ENCODE peak calls at places on chromosome 21, in eight cellular contexts. E, A, Q, H, J, F, U and V are unnamed samples. For H3K4me1, the result is how much of the 10 kb centered on the place peaks cover.

GRCh38 chr21:32807717-32808380 is 36.3 kb upstream of the PAXBP1 start:
- DNase-seq in A (peak), U (no peak), J (no peak), E (no peak), F (no peak), H (no peak), Q (no peak), V (no peak)

GRCh38 chr21:39575778-39576177 is 37.0 kb upstream of the B3GALT5 start:
- DNase-seq in F (no peak), U (no peak), A (no peak), Q (no peak), J (no peak), E (no peak), H (no peak), V (no peak)

GRCh38 chr21:16468191-16468590 is 738.4 kb downstream of the USP25 start:
- DNase-seq in Q (no peak), E (no peak), H (no peak), U (no peak), J (no peak), A (no peak), F (no peak), V (no peak)

GRCh38 chr21:31707499-31707898 is 24.4 kb downstream of the SCAF4 start:
- DNase-seq in U (no peak), Q (no peak), E (no peak), J (no peak), F (no peak), H (no peak), A (no peak), V (no peak)

GRCh38 chr21:15164678-15165303 is 100.0 kb upstream of the NRIP1 start:
- DNase-seq in J (no peak), H (no peak), E (peak), F (no peak), A (peak), U (no peak), Q (no peak), V (no peak)

GRCh38 chr21:44618909-44619308 is 7.0 kb downstream of the KRTAP10-8 start:
- DNase-seq in A (no peak), H (no peak), F (no peak), U (peak), E (peak), J (no peak), Q (no peak), V (peak)

GRCh38 chr21:21028275-21028814 is 30.1 kb downstream of the NCAM2 start:
- DNase-seq in Q (no peak), U (no peak), F (no peak), E (no peak), H (no peak), A (peak), J (no peak), V (no peak)

GRCh38 chr21:32844653-32845443 is 73.3 kb upstream of the PAXBP1 start:
- DNase-seq in U (no peak), J (no peak), A (peak), E (no peak), H (no peak), Q (no peak), F (no peak), V (no peak)

GRCh38 chr21:28771790-28772501 is 220.7 kb downstream of the LTN1 start:
- DNase-seq in F (no peak), Q (no peak), E (no peak), A (peak), U (no peak), J (no peak), H (no peak), V (no peak)

GRCh38 chr21:15212214-15212613 is 147.4 kb upstream of the NRIP1 start:
- DNase-seq in J (no peak), E (no peak), Q (no peak), U (no peak), F (no peak), A (no peak), H (no peak), V (no peak)

GRCh38 chr21:44736291-44737004 is 25.1 kb upstream of the TSPEAR start:
- DNase-seq in H (no peak), Q (no peak), E (peak), F (no peak), J (no peak), U (no peak), A (no peak), V (no peak)

GRCh38 chr21:31201144-31201543 is 142.9 kb downstream of the TIAM1 start:
- DNase-seq in Q (no peak), H (no peak), E (no peak), A (peak), F (no peak), U (no peak), J (no peak), V (no peak)

GRCh38 chr21:25342811-25343210 is 264.5 kb downstream of the MRPL39 start:
- DNase-seq in F (no peak), U (no peak), A (peak), E (no peak), Q (no peak), H (no peak), J (no peak), V (no peak)

GRCh38 chr21:23936224-23936623 is 1671.1 kb downstream of the MRPL39 start:
- DNase-seq in A (peak), H (no peak), Q (no peak), F (no peak), E (no peak), J (no peak), U (no peak), V (no peak)

GRCh38 chr21:30194701-30195299 is 21.1 kb downstream of the CLDN8 start:
- DNase-seq in J (no peak), Q (no peak), U (no peak), E (no peak), F (no peak), A (peak), H (no peak), V (no peak)

GRCh38 chr21:21002137-21002536 is 3.9 kb downstream of the NCAM2 start:
- DNase-seq in H (no peak), J (no peak), Q (no peak), F (no peak), U (no peak), E (no peak), A (no peak), V (no peak)

GRCh38 chr21:29873908-29874307 is 65.9 kb downstream of the GRIK1 start:
- DNase-seq in A (no peak), E (no peak), H (no peak), U (no peak), F (no peak), Q (no peak), J (no peak), V (no peak)

GRCh38 chr21:26966360-26966977 is 419 bp downstream of the ADAMTS5 start:
- DNase-seq in U (no peak), E (no peak), J (peak), H (no peak), A (peak), Q (no peak), F (peak), V (no peak)

GRCh38 chr21:44370027-44370735 is 16.8 kb downstream of the TRPM2 start:
- DNase-seq in Q (peak), J (peak), E (peak), U (no peak), H (no peak), F (peak), A (peak), V (no peak)

GRCh38 chr21:32727478-32727727 is 410 bp downstream of the SYNJ1 start:
- DNase-seq in H (peak), Q (no peak), U (peak), E (no peak), J (peak), F (no peak), A (no peak), V (no peak)

GRCh38 chr21:29091032-29091431 is 17.6 kb upstream of the CCT8 start:
- DNase-seq in A (peak), U (no peak), H (no peak), J (no peak), F (no peak), Q (no peak), E (no peak), V (no peak)

GRCh38 chr21:36211660-36212512 is 55.3 kb downstream of the DOP1B start:
- DNase-seq in Q (no peak), F (no peak), J (no peak), E (no peak), A (peak), U (no peak), H (no peak), V (no peak)

GRCh38 chr21:17513214-17514123 is 626 bp downstream of the CXADR start:
- DNase-seq in A (peak), F (peak), U (no peak), J (no peak), H (no peak), E (peak), Q (peak), V (peak)

GRCh38 chr21:15682977-15683376 is 46.8 kb upstream of the USP25 start:
- DNase-seq in F (no peak), H (no peak), U (no peak), Q (no peak), A (peak), E (no peak), J (no peak), V (no peak)

GRCh38 chr21:29077651-29078090 is 4.2 kb upstream of the CCT8 start:
- DNase-seq in U (no peak), Q (peak), F (peak), J (no peak), A (peak), E (no peak), H (no peak), V (no peak)

GRCh38 chr21:36554411-36555157 is 74.7 kb upstream of the CLDN14 start:
- DNase-seq in J (no peak), E (no peak), Q (no peak), F (no peak), A (no peak), H (no peak), U (no peak), V (no peak)

GRCh38 chr21:29114765-29115164 is 15.7 kb upstream of the MAP3K7CL start:
- DNase-seq in U (no peak), Q (no peak), A (no peak), H (no peak), J (no peak), F (no peak), E (no peak), V (no peak)

GRCh38 chr21:25080161-25080560 is 527.1 kb downstream of the MRPL39 start:
- DNase-seq in H (no peak), E (no peak), A (no peak), J (no peak), Q (no peak), F (no peak), U (no peak), V (no peak)

GRCh38 chr21:26637346-26637745 is 64.3 kb upstream of the CYYR1 start:
- DNase-seq in U (no peak), H (no peak), E (no peak), Q (no peak), F (no peak), J (no peak), A (no peak), V (no peak)

GRCh38 chr21:29190920-29191319 is 60.5 kb downstream of the MAP3K7CL start:
- DNase-seq in A (peak), E (no peak), U (no peak), H (no peak), F (no peak), J (no peak), Q (no peak), V (no peak)

GRCh38 chr21:36282568-36283230 is 37.3 kb upstream of the MORC3 start:
- DNase-seq in H (no peak), F (no peak), J (no peak), U (no peak), A (no peak), E (no peak), Q (no peak), V (no peak)

GRCh38 chr21:43921602-43921978 is 56.6 kb downstream of the AGPAT3 start:
- DNase-seq in J (peak), H (peak), U (no peak), A (no peak), F (no peak), E (no peak), Q (no peak), V (peak)

GRCh38 chr21:15400905-15401304 is 328.9 kb upstream of the USP25 start:
- DNase-seq in A (peak), U (no peak), Q (no peak), F (no peak), E (no peak), H (no peak), J (no peak), V (no peak)

GRCh38 chr21:30408782-30409494 is 13.1 kb downstream of the KRTAP13-1 start:
- DNase-seq in H (peak), A (peak), F (peak), E (peak), U (no peak), Q (no peak), J (no peak), V (no peak)

GRCh38 chr21:15330872-15331271 is 266.1 kb upstream of the NRIP1 start:
- DNase-seq in E (no peak), Q (no peak), F (no peak), J (no peak), U (no peak), A (no peak), H (no peak), V (no peak)

GRCh38 chr21:18499761-18500376 is 96.3 kb upstream of the TMPRSS15 start:
- DNase-seq in Q (no peak), H (no peak), E (peak), J (no peak), A (peak), U (no peak), F (peak), V (peak)

GRCh38 chr21:23127973-23128372 is 2129.8 kb downstream of the NCAM2 start:
- DNase-seq in A (no peak), E (no peak), Q (no peak), J (no peak), F (no peak), U (no peak), H (no peak), V (no peak)

GRCh38 chr21:42003051-42003461 is 7.1 kb downstream of the ZBTB21 start:
- DNase-seq in Q (no peak), E (no peak), J (no peak), H (no peak), F (no peak), U (no peak), A (no peak), V (no peak)
- H3K27ac ChIP-seq in Q (no peak), E (no peak), J (peak), H (no peak), F (no peak), U (no peak), A (no peak), V (no peak)

DNA sequence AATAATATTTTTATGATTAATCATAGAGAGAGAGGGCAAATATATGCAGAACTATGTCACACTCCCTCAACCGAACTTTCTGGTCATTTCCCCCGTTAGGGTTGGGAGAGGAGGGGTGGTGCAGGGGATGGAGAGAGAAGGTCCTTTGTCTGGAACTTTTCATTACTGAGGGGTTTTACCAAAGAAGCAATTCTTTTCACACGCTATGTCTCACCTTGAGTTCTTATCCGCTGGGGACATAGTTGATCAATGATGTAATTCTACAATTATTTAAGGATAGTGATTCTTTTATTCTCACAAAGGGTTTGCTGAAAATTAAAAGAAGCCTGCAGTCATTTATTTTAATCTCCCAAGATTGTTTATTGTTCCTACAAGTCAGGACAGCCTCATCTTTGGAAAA is 98.3 kb upstream of the RUNX1 start:
- DNase-seq in A (no peak), E (no peak), U (no peak), H (no peak), J (no peak), F (no peak), Q (no peak), V (no peak)
- H3K4me1 ChIP-seq in A (under half), E (under half), U (under half), H (under half), J (under half), F (under half), Q (under half), V (under half)

GRCh38 chr21:45763506-45763905 is 120.0 kb downstream of the PCBP3 start:
- DNase-seq in A (no peak), H (no peak), Q (no peak), J (no peak), F (no peak), U (no peak), E (no peak), V (no peak)

GRCh38 chr21:45764792-45765191 is 121.3 kb downstream of the PCBP3 start:
- DNase-seq in J (no peak), H (no peak), A (no peak), Q (no peak), E (no peak), U (no peak), F (no peak), V (no peak)

GRCh38 chr21:45763074-45763473 is 119.5 kb downstream of the PCBP3 start:
- DNase-seq in U (no peak), Q (no peak), J (no peak), H (no peak), F (no peak), A (no peak), E (no peak), V (no peak)

GRCh38 chr21:45765375-45765774 is 121.8 kb downstream of the PCBP3 start:
- DNase-seq in J (no peak), A (no peak), U (no peak), F (no peak), H (no peak), Q (no peak), E (no peak), V (no peak)

GRCh38 chr21:45761703-45762102 is 118.2 kb downstream of the PCBP3 start:
- DNase-seq in Q (no peak), E (no peak), H (no peak), J (no peak), A (no peak), U (no peak), F (no peak), V (no peak)
- H3K27ac ChIP-seq in Q (no peak), E (no peak), H (no peak), J (no peak), A (no peak), U (no peak), F (no peak), V (no peak)

GRCh38 chr21:41581592-41582228 is 73.8 kb upstream of the TMPRSS2 start:
- DNase-seq in A (no peak), H (no peak), J (no peak), U (no peak), Q (no peak), E (peak), F (no peak), V (no peak)

GRCh38 chr21:41578708-41579107 is 70.8 kb upstream of the TMPRSS2 start:
- DNase-seq in F (no peak), H (no peak), A (no peak), E (peak), Q (no peak), J (no peak), U (no peak), V (no peak)

GRCh38 chr21:41578083-41578482 is 70.1 kb upstream of the TMPRSS2 start:
- DNase-seq in E (no peak), A (no peak), Q (no peak), F (no peak), U (no peak), H (no peak), J (no peak), V (no peak)

GRCh38 chr21:41580758-41581554 is 73.0 kb upstream of the TMPRSS2 start:
- DNase-seq in Q (no peak), F (no peak), E (peak), J (no peak), H (no peak), A (no peak), U (no peak), V (no peak)

DNA sequence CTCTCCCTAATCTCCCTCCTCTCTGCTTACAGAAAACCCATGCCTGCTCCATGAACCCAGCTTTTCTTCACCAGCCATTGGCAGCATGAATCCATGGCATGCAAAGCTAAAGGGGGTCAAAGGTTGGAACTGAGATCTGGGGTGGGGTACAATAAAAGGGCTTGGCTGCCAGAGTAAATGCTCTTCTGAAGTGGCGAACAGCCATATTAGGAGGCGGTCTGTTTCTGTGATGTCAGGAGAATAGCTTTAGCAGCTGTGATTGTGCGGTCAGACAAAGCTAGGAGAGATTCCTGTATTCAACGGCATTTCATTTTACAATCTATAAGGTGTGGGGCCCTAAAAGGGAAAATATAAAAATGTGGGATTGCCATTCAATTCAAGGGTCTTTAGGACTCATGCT is 71.7 kb upstream of the TMPRSS2 start:
- DNase-seq in Q (no peak), H (no peak), J (no peak), U (no peak), A (no peak), F (no peak), E (peak), V (no peak)
- H3K4me1 ChIP-seq in Q (under half), H (under half), J (under half), U (under half), A (under half), F (under half), E (under half), V (under half)

DNA sequence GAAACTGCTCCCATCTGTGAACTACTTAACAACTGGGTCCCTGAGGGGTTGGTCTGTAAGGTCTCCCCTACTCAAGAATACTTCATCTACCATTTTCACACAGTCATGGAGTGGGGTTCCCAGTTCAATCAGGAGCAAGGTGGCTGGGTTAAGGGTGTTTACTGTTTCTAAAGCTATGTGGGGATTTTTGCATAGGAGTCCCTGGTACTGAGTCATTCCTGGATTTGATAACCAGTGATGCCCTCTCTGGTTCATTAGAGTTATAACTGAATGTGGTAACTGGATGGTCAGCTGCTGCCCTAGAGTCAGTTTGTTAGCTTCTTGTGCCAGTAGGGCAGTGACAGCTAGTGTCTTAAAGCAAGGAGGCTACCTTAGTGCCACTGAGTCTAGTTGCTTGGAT is 29.4 kb upstream of the KCNJ15 start:
- DNase-seq in A (no peak), Q (no peak), E (no peak), U (no peak), H (no peak), J (no peak), F (no peak), V (no peak)
- H3K27ac ChIP-seq in A (no peak), Q (no peak), E (no peak), U (no peak), H (no peak), J (no peak), F (peak), V (no peak)

GRCh38 chr21:42459583-42460215 is 36.3 kb downstream of the RSPH1 start:
- DNase-seq in E (peak), U (no peak), A (no peak), F (no peak), J (no peak), H (no peak), Q (no peak), V (no peak)
- H3K4me1 ChIP-seq in E (under half), U (under half), A (under half), F (under half), J (under half), H (under half), Q (under half), V (half or more)

DNA sequence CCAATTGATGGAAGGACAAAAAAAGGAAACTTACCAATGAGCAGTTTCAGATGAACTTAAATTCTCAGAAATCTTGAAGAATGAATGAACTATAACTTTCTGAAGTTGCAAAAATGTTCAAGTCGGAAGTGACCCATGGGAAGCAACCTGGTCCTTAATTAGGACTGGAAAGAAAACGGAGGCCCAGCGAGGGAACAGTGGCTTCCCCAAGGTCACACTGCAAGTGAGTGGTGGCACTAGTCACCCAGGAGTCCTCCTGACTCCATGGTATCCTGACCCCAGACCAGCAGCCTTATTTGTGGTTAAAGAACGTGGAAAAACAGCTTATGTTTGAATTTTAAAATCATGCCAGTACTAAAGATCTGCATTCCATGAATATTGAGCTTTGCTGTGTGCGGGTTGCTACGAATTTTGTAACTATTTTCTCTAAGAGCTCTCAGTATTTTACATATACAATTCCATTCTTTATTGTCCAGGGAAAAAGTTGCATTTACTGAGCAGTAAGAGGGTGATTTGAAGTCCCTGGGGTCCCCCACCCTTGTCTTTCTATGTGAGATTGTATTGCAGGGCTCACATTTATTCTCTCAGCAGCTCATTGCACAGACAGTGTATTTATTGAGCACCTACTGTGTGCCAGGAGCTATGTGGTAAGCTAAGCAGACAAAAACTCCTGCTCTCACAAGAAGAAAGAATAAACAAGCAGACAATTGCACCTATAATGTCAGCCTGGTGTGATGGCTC is 61.5 kb upstream of the ATP5PO start:
- DNase-seq in J (no peak), Q (no peak), F (no peak), H (no peak), E (no peak), U (no peak), A (no peak), V (no peak)
- H3K27ac ChIP-seq in J (no peak), Q (no peak), F (no peak), H (peak), E (peak), U (peak), A (peak), V (peak)